ENCODE peak calls at places on chromosomes 2 and 18, in six cellular contexts. S, L, K, D, Q and R are unnamed samples. For H3K9me3 and H3K36me3, the result is how much of the 10 kb centered on the place peaks cover.

GRCh38 chr18:12009581-12010140 is 28.4 kb downstream of the IMPA2 start:
- DNase-seq in S (no peak), L (no peak), K (no peak), D (no peak), Q (no peak), R (no peak)

GRCh38 chr2:105969552-105969951 is 224.5 kb downstream of the UXS1 start:
- DNase-seq in S (peak), L (no peak), K (no peak), D (no peak), Q (peak), R (no peak)

GRCh38 chr2:231306791-231307440 is 88.6 kb upstream of the B3GNT7 start:
- DNase-seq in S (no peak), L (peak), K (no peak), D (no peak), Q (no peak), R (no peak)

GRCh38 chr2:196234672-196235071 is 63.3 kb upstream of the STK17B start:
- DNase-seq in S (peak), L (no peak), K (no peak), D (no peak), Q (peak), R (peak)

GRCh38 chr18:44130365-44130942 is 550.2 kb upstream of the SETBP1 start:
- DNase-seq in S (peak), L (no peak), K (no peak), D (no peak), Q (peak), R (peak)

GRCh38 chr2:85890522-85891176 is 1.9 kb upstream of the ST3GAL5 start:
- DNase-seq in S (peak), L (no peak), K (no peak), D (no peak), Q (no peak), R (no peak)

GRCh38 chr2:120347387-120348010 is 1.6 kb downstream of the INHBB start:
- DNase-seq in S (no peak), L (no peak), K (no peak), D (no peak), Q (peak), R (no peak)

GRCh38 chr2:152506843-152507242 is 171.9 kb downstream of the FMNL2 start:
- DNase-seq in S (no peak), L (no peak), K (no peak), D (no peak), Q (peak), R (no peak)

GRCh38 chr2:13682878-13683277 is 949.6 kb upstream of the LRATD1 start:
- DNase-seq in S (no peak), L (no peak), K (no peak), D (peak), Q (no peak), R (peak)

GRCh38 chr18:77102246-77103040 is 30.1 kb downstream of the MBP start:
- DNase-seq in S (no peak), L (no peak), K (no peak), D (no peak), Q (peak), R (no peak)

GRCh38 chr2:74128206-74128605 is 19.5 kb downstream of the BOLA3 start:
- DNase-seq in S (no peak), L (no peak), K (no peak), D (no peak), Q (peak), R (no peak)

GRCh38 chr2:207138573-207139297 is 27.0 kb downstream of the KLF7 start:
- DNase-seq in S (no peak), L (no peak), K (no peak), D (no peak), Q (no peak), R (no peak)

GRCh38 chr18:49030138-49030537 is 79.4 kb upstream of the SMAD7 start:
- DNase-seq in S (no peak), L (no peak), K (peak), D (no peak), Q (no peak), R (no peak)

GRCh38 chr2:112121682-112122254 is 16.4 kb upstream of the FBLN7 start:
- DNase-seq in S (peak), L (no peak), K (no peak), D (no peak), Q (peak), R (no peak)

GRCh38 chr18:75530548-75531211 is 103.2 kb upstream of the SMIM21 start:
- DNase-seq in S (no peak), L (no peak), K (no peak), D (peak), Q (peak), R (no peak)
- H3K9me3 ChIP-seq in S (under half), L (under half), K (under half), D (under half), Q (under half), R (under half)

DNA sequence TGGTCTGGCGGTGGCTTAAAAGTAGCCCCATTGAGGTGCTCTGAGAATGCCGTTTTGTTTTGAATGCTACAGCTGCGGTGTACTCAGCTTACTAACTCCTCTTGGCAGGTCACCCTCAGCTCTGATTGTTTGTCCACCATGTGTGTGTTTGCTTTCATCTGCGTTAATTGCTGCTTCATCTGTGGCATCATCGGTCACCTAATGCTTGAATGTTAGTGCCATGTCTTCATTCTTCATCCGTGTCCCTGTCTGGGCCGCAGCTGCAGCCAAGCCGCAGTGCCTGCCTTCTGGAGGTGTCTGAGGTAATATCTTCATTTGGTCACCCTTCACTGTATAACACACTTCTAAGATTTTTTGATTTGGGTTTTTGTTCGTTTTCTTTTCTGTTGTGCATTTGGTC is 16.5 kb downstream of the RAB12 start:
- DNase-seq in S (no peak), L (no peak), K (no peak), D (no peak), Q (no peak), R (no peak)
- H3K36me3 ChIP-seq in S (half or more), L (under half), K (under half), D (under half), Q (under half), R (under half)

DNA sequence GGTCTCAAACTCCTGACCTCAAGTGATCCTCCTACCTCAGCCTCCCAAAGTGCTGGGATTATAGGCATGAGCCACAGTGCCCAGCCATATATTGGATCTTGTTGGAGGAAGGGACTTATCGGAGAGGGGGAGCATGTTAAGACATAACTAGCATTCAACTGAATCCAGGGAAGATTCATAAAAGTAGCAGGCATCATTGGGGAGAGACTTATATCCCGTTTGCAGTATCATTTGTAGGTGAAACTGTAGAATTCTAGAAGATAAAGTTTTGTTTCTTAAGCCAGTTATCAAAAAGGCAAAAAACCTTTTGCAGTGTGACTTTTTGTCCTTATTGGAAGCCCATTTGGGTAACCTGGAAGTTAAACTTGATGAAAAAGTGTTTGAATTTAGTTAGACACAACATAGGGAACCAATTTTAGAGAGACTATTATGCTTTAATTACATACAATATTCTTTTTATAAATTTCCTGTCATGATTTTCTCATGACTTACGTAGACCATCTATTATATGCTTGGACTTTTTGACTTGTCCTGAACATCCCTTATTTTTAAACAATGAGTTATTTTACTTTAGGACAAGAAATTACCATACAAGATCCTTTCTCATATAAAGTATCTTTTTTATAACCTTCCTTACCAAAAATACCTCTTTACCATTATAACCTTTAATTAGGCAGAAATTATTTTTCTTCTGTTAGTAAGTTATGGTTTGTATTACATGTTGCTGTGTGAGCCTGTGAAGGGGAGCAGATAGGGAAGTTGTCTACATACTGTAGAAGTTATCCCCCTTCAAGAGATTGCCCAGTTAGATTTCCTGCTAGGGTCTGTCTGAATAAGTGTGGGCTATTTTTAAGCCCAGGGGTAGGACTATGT is 20.3 kb downstream of the RAB3GAP1 start:
- DNase-seq in S (no peak), L (no peak), K (no peak), D (no peak), Q (no peak), R (no peak)
- H3K9me3 ChIP-seq in S (under half), L (under half), K (under half), D (under half), Q (under half), R (under half)

GRCh38 chr2:119252186-119253113 is 28.8 kb downstream of the STEAP3 start:
- DNase-seq in S (no peak), L (no peak), K (no peak), D (peak), Q (peak), R (peak)
- H3K36me3 ChIP-seq in S (half or more), L (under half), K (half or more), D (under half), Q (under half), R (half or more)